ENCODE peak calls at places on chromosomes 3 and 15, in ten cellular contexts. P is hypothalamus; X is activated CD4-positive, alpha-beta T cell treated with anti-CD3 and anti-CD28 coated beads for 1 hour; S is amniotic stem cell; C is NCI-H446; Z is SK-N-SH; Y is effector memory CD4-positive, alpha-beta T cell; G is T-helper 2 cell; M is substantia nigra; E is GM12892. L is an unnamed sample.

GRCh38 chr15:51647128-51647562 is 24.6 kb upstream of the DMXL2 start:
- DNase-seq in P (no peak), X (no peak), S (peak), C (peak), Z (peak), Y (no peak), G (no peak), M (no peak), E (no peak), L (no peak)

GRCh38 chr3:191627064-191627463 is 166.1 kb downstream of the PYDC2 start:
- DNase-seq in P (no peak), X (no peak), S (no peak), C (no peak), Z (no peak), Y (no peak), G (no peak), M (no peak), E (no peak), L (no peak)

GRCh38 chr3:190676477-190676876 is 162.6 kb downstream of the IL1RAP start:
- DNase-seq in P (no peak), X (no peak), S (no peak), C (no peak), Z (no peak), Y (no peak), G (no peak), M (no peak), E (no peak), L (no peak)

GRCh38 chr15:26087395-26087794 is 224.3 kb upstream of the ATP10A start:
- DNase-seq in P (no peak), X (no peak), S (no peak), C (no peak), Z (no peak), Y (no peak), G (no peak), M (no peak), E (no peak), L (no peak)

GRCh38 chr3:42764115-42764514 is 8.9 kb downstream of the CCDC13 start:
- DNase-seq in P (no peak), X (no peak), S (no peak), C (no peak), Z (no peak), Y (no peak), G (no peak), M (no peak), E (no peak), L (no peak)

GRCh38 chr3:13111874-13112520 is 38.8 kb upstream of the IQSEC1 start:
- DNase-seq in P (no peak), X (no peak), S (no peak), C (no peak), Z (no peak), Y (no peak), G (no peak), M (no peak), E (no peak), L (no peak)

GRCh38 chr3:72271923-72272322 is 487.0 kb upstream of the PROK2 start:
- DNase-seq in P (no peak), X (no peak), S (no peak), C (no peak), Z (no peak), Y (no peak), G (no peak), M (no peak), E (no peak), L (no peak)

GRCh38 chr3:33433843-33434242 is 6.4 kb downstream of the UBP1 start:
- DNase-seq in P (no peak), X (no peak), S (no peak), C (no peak), Z (no peak), Y (no peak), G (no peak), M (no peak), E (no peak), L (no peak)

GRCh38 chr15:90264649-90265048 is 823 bp upstream of the NGRN start:
- DNase-seq in P (no peak), X (no peak), S (no peak), C (no peak), Z (no peak), Y (peak), G (peak), M (no peak), E (no peak), L (peak)

GRCh38 chr3:163315786-163316185 is 1762.5 kb downstream of the SI start:
- DNase-seq in P (no peak), X (no peak), S (no peak), C (no peak), Z (no peak), Y (no peak), G (no peak), M (no peak), E (no peak), L (no peak)

GRCh38 chr15:26891448-26891881 is 24.6 kb downstream of the GABRA5 start:
- DNase-seq in P (peak), X (no peak), S (no peak), C (peak), Z (peak), Y (no peak), G (peak), M (peak), E (no peak), L (peak)

GRCh38 chr3:47356201-47356600 is 24.6 kb upstream of the PTPN23 start:
- DNase-seq in P (no peak), X (no peak), S (no peak), C (no peak), Z (no peak), Y (no peak), G (no peak), M (no peak), E (no peak), L (no peak)

GRCh38 chr3:154795046-154795445 is 285.1 kb upstream of the MME start:
- DNase-seq in P (no peak), X (no peak), S (no peak), C (no peak), Z (no peak), Y (no peak), G (no peak), M (no peak), E (no peak), L (no peak)

GRCh38 chr3:102225407-102226132 is 209.2 kb upstream of the ZPLD1 start:
- DNase-seq in P (no peak), X (no peak), S (peak), C (no peak), Z (peak), Y (no peak), G (peak), M (no peak), E (no peak), L (no peak)

GRCh38 chr3:1752205-1752604 is 346.5 kb upstream of the CNTN4 start:
- DNase-seq in P (no peak), X (no peak), S (no peak), C (no peak), Z (no peak), Y (no peak), G (no peak), M (no peak), E (no peak), L (no peak)

GRCh38 chr3:46926871-46927717 is 49.5 kb downstream of the CCDC12 start:
- DNase-seq in P (no peak), X (no peak), S (no peak), C (no peak), Z (no peak), Y (no peak), G (peak), M (no peak), E (peak), L (no peak)

GRCh38 chr15:99132122-99132521 is 27.2 kb downstream of the SYNM start:
- DNase-seq in P (no peak), X (no peak), S (no peak), C (no peak), Z (no peak), Y (no peak), G (no peak), M (no peak), E (no peak), L (no peak)

GRCh38 chr3:5162102-5162501 is 25.4 kb upstream of the EDEM1 start:
- DNase-seq in P (no peak), X (no peak), S (peak), C (no peak), Z (no peak), Y (no peak), G (no peak), M (no peak), E (no peak), L (no peak)

GRCh38 chr3:14141602-14142315 is 16.9 kb downstream of the TMEM43 start:
- DNase-seq in P (no peak), X (no peak), S (no peak), C (no peak), Z (no peak), Y (no peak), G (peak), M (no peak), E (no peak), L (no peak)

GRCh38 chr3:194080473-194080872 is 55.5 kb upstream of the HES1 start:
- DNase-seq in P (no peak), X (no peak), S (no peak), C (no peak), Z (no peak), Y (no peak), G (no peak), M (no peak), E (no peak), L (no peak)

GRCh38 chr3:16838561-16838960 is 46.2 kb upstream of the PLCL2 start:
- DNase-seq in P (no peak), X (no peak), S (no peak), C (no peak), Z (no peak), Y (no peak), G (no peak), M (no peak), E (no peak), L (no peak)